ENCODE peak calls at places on chromosomes 4 and X, in four cellular contexts. One of them, this sample, is unnamed.

GRCh38 chr4:83115656-83116285 is 1.2 kb upstream of the PLAC8 start:
- DNase-seq in left ventricle myocardium inferior: no peak
- DNase-seq in choroid plexus epithelial cell: no peak
- DNase-seq in A549: no peak
- DNase-seq in this sample: no peak

GRCh38 chrX:18654873-18655836 is 16.8 kb downstream of the RS1 start:
- DNase-seq in left ventricle myocardium inferior: no peak
- DNase-seq in choroid plexus epithelial cell: peak; percentile 43
- DNase-seq in A549: no peak
- DNase-seq in this sample: no peak

GRCh38 chr4:156420557-156420956 is 466.9 kb upstream of the CTSO start:
- DNase-seq in left ventricle myocardium inferior: no peak
- DNase-seq in choroid plexus epithelial cell: peak; percentile 43
- DNase-seq in A549: no peak
- DNase-seq in this sample: peak; percentile 2

GRCh38 chr4:147799986-147800555 is 68.2 kb downstream of the ARHGAP10 start:
- DNase-seq in left ventricle myocardium inferior: no peak
- DNase-seq in choroid plexus epithelial cell: peak; percentile 62
- DNase-seq in A549: no peak
- DNase-seq in this sample: no peak

GRCh38 chr4:6576932-6577331 is 1.9 kb downstream of the MAN2B2 start:
- DNase-seq in left ventricle myocardium inferior: no peak
- DNase-seq in choroid plexus epithelial cell: no peak
- DNase-seq in A549: no peak
- DNase-seq in this sample: no peak

GRCh38 chr4:15720846-15721245 is 18.0 kb downstream of the BST1 start:
- DNase-seq in left ventricle myocardium inferior: no peak
- DNase-seq in choroid plexus epithelial cell: no peak
- DNase-seq in A549: no peak
- DNase-seq in this sample: no peak

GRCh38 chr4:177484613-177485021 is 42.4 kb upstream of the AGA start:
- DNase-seq in left ventricle myocardium inferior: no peak
- DNase-seq in choroid plexus epithelial cell: peak; percentile 84
- DNase-seq in A549: peak; percentile 20
- DNase-seq in this sample: peak; percentile 93

GRCh38 chr4:102141855-102142254 is 203.4 kb downstream of the SLC39A8 start:
- DNase-seq in left ventricle myocardium inferior: no peak
- DNase-seq in choroid plexus epithelial cell: no peak
- DNase-seq in A549: no peak
- DNase-seq in this sample: no peak

GRCh38 chr4:17489721-17490120 is 22.2 kb downstream of the QDPR start:
- DNase-seq in left ventricle myocardium inferior: no peak
- DNase-seq in choroid plexus epithelial cell: no peak
- DNase-seq in A549: no peak
- DNase-seq in this sample: no peak

GRCh38 chr4:82268050-82268825 is 105.6 kb downstream of the HNRNPD start:
- DNase-seq in left ventricle myocardium inferior: peak; percentile 28
- DNase-seq in choroid plexus epithelial cell: peak; percentile 77
- DNase-seq in A549: peak; percentile 55
- DNase-seq in this sample: peak; percentile 80

GRCh38 chrX:70979136-70979762 is 48.4 kb upstream of the SLC7A3 start:
- DNase-seq in left ventricle myocardium inferior: no peak
- DNase-seq in choroid plexus epithelial cell: peak; percentile 71
- DNase-seq in A549: peak; percentile 42
- DNase-seq in this sample: peak; percentile 28

GRCh38 chr4:3704669-3705068 is 61.5 kb upstream of the ADRA2C start:
- DNase-seq in left ventricle myocardium inferior: peak; percentile 7
- DNase-seq in choroid plexus epithelial cell: no peak
- DNase-seq in A549: no peak
- DNase-seq in this sample: no peak

GRCh38 chr4:78691333-78691732 is 84.8 kb upstream of the BMP2K start:
- DNase-seq in left ventricle myocardium inferior: no peak
- DNase-seq in choroid plexus epithelial cell: peak; percentile 43
- DNase-seq in A549: no peak
- DNase-seq in this sample: no peak

GRCh38 chr4:148353571-148353970 is 88.6 kb downstream of the NR3C2 start:
- DNase-seq in left ventricle myocardium inferior: no peak
- DNase-seq in choroid plexus epithelial cell: no peak
- DNase-seq in A549: no peak
- DNase-seq in this sample: no peak

GRCh38 chr4:25677157-25677556 is 21.5 kb downstream of the SLC34A2 start:
- DNase-seq in left ventricle myocardium inferior: no peak
- DNase-seq in choroid plexus epithelial cell: no peak
- DNase-seq in A549: no peak
- DNase-seq in this sample: no peak

GRCh38 chr4:38209654-38210053 is 249.5 kb downstream of the PTTG2 start:
- DNase-seq in left ventricle myocardium inferior: no peak
- DNase-seq in choroid plexus epithelial cell: no peak
- DNase-seq in A549: no peak
- DNase-seq in this sample: no peak

GRCh38 chrX:22629105-22629725 is 356.5 kb downstream of the CBLL2 start:
- DNase-seq in left ventricle myocardium inferior: no peak
- DNase-seq in choroid plexus epithelial cell: peak; percentile 65
- DNase-seq in A549: no peak
- DNase-seq in this sample: peak; percentile 80

GRCh38 chr4:184198190-184198589 is 19.5 kb downstream of the ENPP6 start:
- DNase-seq in left ventricle myocardium inferior: no peak
- DNase-seq in choroid plexus epithelial cell: no peak
- DNase-seq in A549: no peak
- DNase-seq in this sample: no peak

GRCh38 chrX:31337332-31337731 is 265.5 kb upstream of the FTHL17 start:
- DNase-seq in left ventricle myocardium inferior: no peak
- DNase-seq in choroid plexus epithelial cell: no peak
- DNase-seq in A549: no peak
- DNase-seq in this sample: no peak

GRCh38 chr4:1784789-1785591 is 8.1 kb upstream of the FGFR3 start:
- DNase-seq in left ventricle myocardium inferior: peak; percentile 44
- DNase-seq in choroid plexus epithelial cell: no peak
- DNase-seq in A549: no peak
- DNase-seq in this sample: no peak

GRCh38 chrX:103729015-103729414 is 18.3 kb downstream of the TMEM31 start:
- DNase-seq in left ventricle myocardium inferior: no peak
- DNase-seq in choroid plexus epithelial cell: no peak
- DNase-seq in A549: no peak
- DNase-seq in this sample: no peak

GRCh38 chr4:91958651-91959050 is 345.1 kb upstream of the GRID2 start:
- DNase-seq in left ventricle myocardium inferior: no peak
- DNase-seq in choroid plexus epithelial cell: peak; percentile 8
- DNase-seq in A549: no peak
- DNase-seq in this sample: no peak

GRCh38 chr4:27176881-27177280 is 316.2 kb downstream of the STIM2 start:
- DNase-seq in left ventricle myocardium inferior: no peak
- DNase-seq in choroid plexus epithelial cell: no peak
- DNase-seq in A549: no peak
- DNase-seq in this sample: no peak

GRCh38 chr4:78056265-78057129 is 626 bp upstream of the FRAS1 start:
- DNase-seq in left ventricle myocardium inferior: peak; percentile 70
- DNase-seq in choroid plexus epithelial cell: peak; percentile 72
- DNase-seq in A549: peak; percentile 80
- DNase-seq in this sample: peak; percentile 81

GRCh38 chrX:16155586-16155985 is 11.7 kb upstream of the MAGEB17 start:
- DNase-seq in left ventricle myocardium inferior: no peak
- DNase-seq in choroid plexus epithelial cell: no peak
- DNase-seq in A549: no peak
- DNase-seq in this sample: no peak

GRCh38 chr4:106767991-106768390 is 268.1 kb downstream of the DKK2 start:
- DNase-seq in left ventricle myocardium inferior: no peak
- DNase-seq in choroid plexus epithelial cell: no peak
- DNase-seq in A549: no peak
- DNase-seq in this sample: no peak
- TF ChIP-seq CTCF in left ventricle myocardium inferior: no peak
- TF ChIP-seq CTCF in choroid plexus epithelial cell: no peak
- TF ChIP-seq CTCF in A549: no peak
- TF ChIP-seq CTCF in this sample: no peak

DNA sequence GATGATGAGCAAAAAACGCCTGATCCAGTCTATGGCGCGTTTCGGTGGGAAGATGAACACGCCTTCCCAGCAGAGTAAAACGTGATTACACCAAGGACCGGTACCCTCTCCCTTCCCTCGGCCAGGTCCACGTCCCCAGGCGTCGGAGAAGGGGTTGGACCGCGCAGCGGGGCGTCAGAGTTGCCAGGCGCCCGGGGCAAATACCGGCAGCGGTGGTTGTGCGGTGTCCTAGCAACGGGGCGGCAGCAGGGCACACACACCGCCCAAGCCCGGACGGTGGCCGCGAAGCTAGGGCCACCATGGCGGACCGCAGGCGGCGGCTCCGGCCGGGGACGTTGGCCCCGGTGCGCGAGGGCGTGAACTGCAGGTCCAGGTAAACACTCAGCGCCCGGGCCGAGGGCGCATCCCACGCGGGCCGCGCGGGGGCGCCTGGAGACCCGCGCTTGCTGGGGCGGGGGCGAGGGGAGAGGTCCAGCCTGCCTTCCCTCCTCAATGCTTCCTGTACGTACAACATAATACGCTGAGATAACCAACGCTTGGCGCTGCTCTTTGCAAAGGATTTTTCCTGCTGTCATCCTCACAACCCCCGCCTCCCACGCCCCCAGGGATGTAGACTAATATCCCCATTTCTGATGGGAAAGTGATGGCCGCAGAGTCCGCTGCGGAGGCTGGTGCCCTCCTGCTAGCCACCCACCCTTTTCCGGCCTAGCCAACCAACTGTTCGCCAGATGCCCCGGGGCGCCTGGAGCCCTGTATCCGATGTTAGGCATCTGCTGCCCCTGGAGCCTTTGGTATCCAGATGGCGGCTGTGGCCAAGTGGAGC is at the start of gene FAM47E:
- DNase-seq in left ventricle myocardium inferior: peak; percentile 76
- DNase-seq in choroid plexus epithelial cell: peak; percentile 23
- DNase-seq in A549: peak; percentile 57
- DNase-seq in this sample: peak; percentile 41
- TF ChIP-seq CTCF in left ventricle myocardium inferior: peak; percentile 58
- TF ChIP-seq CTCF in choroid plexus epithelial cell: peak; percentile 16
- TF ChIP-seq CTCF in A549: peak; percentile 37
- TF ChIP-seq CTCF in this sample: no peak

GRCh38 chr4:59094505-59094904 is 1984.3 kb upstream of the IGFBP7 start:
- DNase-seq in left ventricle myocardium inferior: no peak
- DNase-seq in choroid plexus epithelial cell: no peak
- DNase-seq in A549: no peak
- DNase-seq in this sample: no peak
- TF ChIP-seq CTCF in left ventricle myocardium inferior: no peak
- TF ChIP-seq CTCF in choroid plexus epithelial cell: no peak
- TF ChIP-seq CTCF in A549: no peak
- TF ChIP-seq CTCF in this sample: no peak

GRCh38 chr4:79872738-79873137 is 200.3 kb downstream of the ANTXR2 start:
- DNase-seq in left ventricle myocardium inferior: no peak
- DNase-seq in choroid plexus epithelial cell: no peak
- DNase-seq in A549: no peak
- DNase-seq in this sample: no peak
- TF ChIP-seq CTCF in left ventricle myocardium inferior: no peak
- TF ChIP-seq CTCF in choroid plexus epithelial cell: no peak
- TF ChIP-seq CTCF in A549: no peak
- TF ChIP-seq CTCF in this sample: no peak

This sample was measured in epithelial cell of esophagus.